ENCODE peak calls at places on chromosomes 3 and 15, in six cellular contexts. N is RWPE1; A is hypothalamus; U is KBM-7; G is activated naive CD4-positive, alpha-beta T cell; Y is glomerular endothelial cell. W is an unnamed sample.

GRCh38 chr15:45200799-45201556 is 13.2 kb upstream of the SHF start:
- DNase-seq in U (peak; percentile 89), N (peak; percentile 70), Y (peak; percentile 58), G (peak; percentile 74), A (peak; percentile 77), W (peak; percentile 77)

GRCh38 chr15:39908186-39908585 is 11.9 kb downstream of the GPR176 start:
- DNase-seq in N (peak; percentile 84), A (no peak), Y (no peak), U (no peak), G (no peak), W (no peak)

GRCh38 chr3:171282041-171282440 is 178.2 kb downstream of the TNIK start:
- DNase-seq in G (no peak), A (no peak), U (no peak), N (no peak), Y (no peak), W (no peak)

GRCh38 chr3:181723568-181724431 is 12.1 kb downstream of the SOX2 start:
- DNase-seq in U (no peak), A (no peak), Y (no peak), N (no peak), G (no peak), W (no peak)

GRCh38 chr3:114974387-114974786 is 172.7 kb downstream of the ZBTB20 start:
- DNase-seq in Y (no peak), N (no peak), G (no peak), A (no peak), U (no peak), W (no peak)

GRCh38 chr3:154018100-154018696 is 103.0 kb upstream of the ARHGEF26 start:
- DNase-seq in G (no peak), A (no peak), U (peak; percentile 52), Y (no peak), N (peak; percentile 15), W (peak; percentile 53)

GRCh38 chr15:47422901-47423300 is 294.4 kb upstream of the SEMA6D start:
- DNase-seq in G (no peak), Y (no peak), N (peak; percentile 6), U (no peak), A (no peak), W (no peak)

GRCh38 chr3:99934984-99935797 is 117.5 kb downstream of the CMSS1 start:
- DNase-seq in G (no peak), A (no peak), N (no peak), U (no peak), Y (no peak), W (no peak)